ENCODE peak calls at places on chromosome 1, in six cellular contexts. X is GM04503; U is GM13976; M is left ventricle myocardium inferior; C is anterior cingulate cortex; O is activated naive CD4-positive, alpha-beta T cell. Q is an unnamed sample.

GRCh38 chr1:35886606-35887431 is 3.8 kb downstream of the AGO1 start:
- DNase-seq in C (no peak), M (no peak), O (no peak), U (peak; percentile 62), X (no peak), Q (no peak)

GRCh38 chr1:23566304-23566703 is 7.0 kb upstream of the ID3 start:
- DNase-seq in O (no peak), X (no peak), U (no peak), C (no peak), M (no peak), Q (no peak)

GRCh38 chr1:65276197-65276884 is 33.0 kb upstream of the DNAJC6 start:
- DNase-seq in X (no peak), O (no peak), U (no peak), C (no peak), M (no peak), Q (no peak)

GRCh38 chr1:43069481-43070050 is 102.5 kb downstream of the EBNA1BP2 start:
- DNase-seq in U (no peak), X (no peak), O (no peak), C (no peak), M (no peak), Q (no peak)

GRCh38 chr1:116567790-116568667 is 2.8 kb downstream of the CD58 start:
- DNase-seq in U (no peak), M (no peak), C (no peak), X (no peak), O (no peak), Q (no peak)

GRCh38 chr1:84834419-84835064 is 58.5 kb downstream of the LPAR3 start:
- DNase-seq in M (no peak), X (peak; percentile 29), C (no peak), O (no peak), U (no peak), Q (no peak)

GRCh38 chr1:207828485-207829158 is 76.8 kb downstream of the CD46 start:
- DNase-seq in O (no peak), C (peak; percentile 67), X (no peak), M (peak; percentile 78), U (peak; percentile 54), Q (peak; percentile 78)

GRCh38 chr1:190046231-190046630 is 431.4 kb downstream of the BRINP3 start:
- DNase-seq in M (no peak), U (no peak), O (no peak), C (no peak), X (no peak), Q (no peak)

GRCh38 chr1:32334864-32335618 is 992 bp downstream of the MARCKSL1 start:
- DNase-seq in M (peak; percentile 56), U (peak; percentile 77), C (peak; percentile 43), O (peak; percentile 24), X (no peak), Q (peak; percentile 62)

GRCh38 chr1:41799205-41799604 is 119.5 kb downstream of the HIVEP3 start:
- DNase-seq in C (no peak), O (no peak), X (no peak), M (no peak), U (no peak), Q (no peak)

GRCh38 chr1:187837787-187838186 is 1009.0 kb downstream of the PLA2G4A start:
- DNase-seq in O (no peak), M (no peak), C (no peak), U (no peak), X (no peak), Q (no peak)

GRCh38 chr1:204887846-204888245 is 17.2 kb downstream of the NFASC start:
- DNase-seq in M (no peak), X (no peak), C (no peak), U (no peak), O (no peak), Q (no peak)

GRCh38 chr1:145892486-145893087 is 6.9 kb upstream of the ANKRD35 start:
- DNase-seq in X (no peak), C (no peak), M (no peak), O (no peak), U (no peak), Q (peak; percentile 67)

GRCh38 chr1:26097696-26098095 is 13.9 kb upstream of the PDIK1L start:
- DNase-seq in X (peak; percentile 24), U (no peak), M (no peak), C (no peak), O (no peak), Q (no peak)

GRCh38 chr1:105005594-105006195 is 1256.0 kb downstream of the AMY1C start:
- DNase-seq in M (no peak), X (no peak), C (no peak), O (no peak), U (no peak), Q (no peak)

GRCh38 chr1:26020390-26020789 is 1.2 kb upstream of the EXTL1 start:
- DNase-seq in M (no peak), O (no peak), X (no peak), U (no peak), C (no peak), Q (peak; percentile 45)

GRCh38 chr1:16727190-16728111 is 12.9 kb upstream of the RNU1-4 start:
- DNase-seq in M (no peak), C (no peak), X (peak; percentile 19), U (peak; percentile 58), O (no peak), Q (peak; percentile 25)